ENCODE peak calls at places on chromosomes 5 and 9, in six cellular contexts. N is GM12878, O is Panc1, U is K562, X is HCT116, G is GM23338. Z is an unnamed sample.
A peak's percentile ranks its signal among the peaks of the same experiment; 100 is the strongest.

GRCh38 chr9:14256588-14256987 is 57.4 kb downstream of the NFIB start:
- ATAC-seq in N (no peak), G (no peak), U (no peak), O (no peak), X (no peak), Z (peak; percentile 54)

GRCh38 chr9:2209400-2209799 is 194.3 kb downstream of the SMARCA2 start:
- ATAC-seq in G (no peak), N (peak; percentile 76), U (no peak), X (no peak), O (no peak), Z (no peak)

GRCh38 chr9:84953797-84954695 is 284.5 kb downstream of the NTRK2 start:
- ATAC-seq in U (peak; percentile 99), N (peak; percentile 99), X (peak; percentile 99), G (peak; percentile 96), O (peak; percentile 74), Z (peak; percentile 86)

GRCh38 chr5:58399951-58400350 is 59.9 kb downstream of the PLK2 start:
- ATAC-seq in O (no peak), N (no peak), U (no peak), G (peak; percentile 51), X (no peak), Z (no peak)

GRCh38 chr5:64147849-64148441 is 17.7 kb upstream of the RNF180 start:
- ATAC-seq in U (no peak), G (peak; percentile 89), X (no peak), O (peak; percentile 71), N (peak; percentile 76), Z (peak; percentile 45)

GRCh38 chr9:715310-715709 is 126.2 kb upstream of the DMRT1 start:
- ATAC-seq in X (no peak), U (no peak), G (no peak), O (no peak), N (no peak), Z (peak; percentile 64)

GRCh38 chr9:96073531-96074284 is 198.2 kb downstream of the ERCC6L2 start:
- ATAC-seq in N (no peak), O (no peak), G (no peak), X (no peak), U (no peak), Z (no peak)

GRCh38 chr5:131229623-131230022 is 34.2 kb upstream of the CDC42SE2 start:
- ATAC-seq in N (no peak), G (no peak), U (no peak), O (no peak), X (no peak), Z (no peak)

GRCh38 chr9:101353683-101354082 is 31.1 kb downstream of the BAAT start:
- ATAC-seq in G (no peak), N (no peak), X (no peak), U (no peak), O (no peak), Z (no peak)

GRCh38 chr5:54990751-54991349 is 5.5 kb upstream of the ESM1 start:
- ATAC-seq in G (no peak), X (no peak), N (no peak), U (no peak), O (no peak), Z (no peak)

GRCh38 chr5:90590-91547 is 1.1 kb upstream of the PLEKHG4B start:
- ATAC-seq in U (peak; percentile 37), X (peak; percentile 47), N (no peak), O (peak; percentile 76), G (peak; percentile 22), Z (no peak)

GRCh38 chr9:91062281-91062680 is 260.7 kb downstream of the SYK start:
- ATAC-seq in X (no peak), N (no peak), G (no peak), O (no peak), U (no peak), Z (no peak)

GRCh38 chr9:93268551-93269314 is 84.8 kb downstream of the WNK2 start:
- ATAC-seq in U (no peak), X (no peak), O (no peak), N (peak; percentile 62), G (no peak), Z (no peak)

GRCh38 chr5:4054092-4054491 is 458.5 kb downstream of the IRX1 start:
- ATAC-seq in X (no peak), U (no peak), G (no peak), N (no peak), O (no peak), Z (no peak)

GRCh38 chr5:138533973-138534941 is 8.8 kb downstream of the ETF1 start:
- ATAC-seq in N (no peak), G (no peak), X (no peak), U (no peak), O (no peak), Z (no peak)

GRCh38 chr9:120561699-120562098 is 18.3 kb downstream of the CDK5RAP2 start:
- ATAC-seq in G (no peak), X (no peak), U (no peak), O (no peak), N (no peak), Z (no peak)

GRCh38 chr5:72151169-72151568 is 43.9 kb downstream of the MAP1B start:
- ATAC-seq in N (no peak), G (peak; percentile 59), U (peak; percentile 74), X (no peak), O (no peak), Z (peak; percentile 56)

GRCh38 chr9:83620841-83621636 is 1.9 kb upstream of the IDNK start:
- ATAC-seq in U (peak; percentile 29), O (peak; percentile 42), X (peak; percentile 18), N (peak; percentile 8), G (peak; percentile 30), Z (no peak)

GRCh38 chr5:111278824-111279504 is 54.8 kb downstream of the CAMK4 start:
- ATAC-seq in X (peak; percentile 100), N (peak; percentile 97), G (peak; percentile 100), O (peak; percentile 94), U (peak; percentile 99), Z (no peak)

GRCh38 chr5:158990979-158991378 is 108.7 kb downstream of the EBF1 start:
- ATAC-seq in G (no peak), O (no peak), U (no peak), N (no peak), X (no peak), Z (peak; percentile 61)

GRCh38 chr5:111135946-111136345 is 43.8 kb downstream of the WDR36 start:
- ATAC-seq in N (no peak), G (no peak), O (no peak), X (peak; percentile 40), U (no peak), Z (no peak)

GRCh38 chr9:81318571-81318970 is 370.8 kb downstream of the TLE1 start:
- ATAC-seq in X (no peak), U (no peak), O (no peak), N (no peak), G (no peak), Z (no peak)

GRCh38 chr9:88749420-88749819 is 214.4 kb downstream of the NXNL2 start:
- ATAC-seq in X (no peak), N (no peak), U (no peak), O (no peak), G (no peak), Z (peak; percentile 32)
- TF ChIP-seq POLR2AphosphoS5 in X (no peak), N (no peak), U (no peak), O (no peak), G (no peak), Z (no peak)

GRCh38 chr5:56818409-56819026 is 3.2 kb downstream of the MAP3K1 start:
- ATAC-seq in X (no peak), O (no peak), N (no peak), G (no peak), U (no peak), Z (no peak)
- TF ChIP-seq CTCF in X (peak; percentile 30), O (peak; percentile 28), N (peak; percentile 27), G (peak; percentile 30), U (no peak), Z (no peak)

DNA sequence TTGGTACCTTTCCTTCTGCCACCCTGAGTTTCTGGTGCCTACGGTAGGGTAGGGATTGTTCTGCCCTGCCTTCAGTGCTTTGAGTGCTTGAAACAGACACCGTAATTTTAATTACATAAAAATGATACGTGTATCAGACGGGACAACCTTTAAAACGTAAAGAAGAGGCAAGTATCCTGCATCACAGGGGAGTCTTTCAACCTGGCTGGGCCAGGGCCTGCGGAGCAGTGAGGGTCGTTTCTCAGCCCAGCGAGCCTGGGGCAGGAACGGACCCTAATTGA is 480 bp upstream of the DAB2IP start:
- ATAC-seq in X (no peak), G (no peak), N (no peak), U (no peak), O (peak; percentile 29), Z (no peak)
- H3K27ac ChIP-seq in X (peak overlapping the region; percentile 49), G (no peak overlapping the region), N (no peak overlapping the region), U (no peak overlapping the region), O (no peak overlapping the region), Z (peak overlapping the region; percentile 69)

GRCh38 chr5:154311362-154311761 is 120.8 kb downstream of the GALNT10 start:
- ATAC-seq in U (no peak), N (peak; percentile 88), G (no peak), O (no peak), X (no peak), Z (no peak)
- TF ChIP-seq POLR2AphosphoS5 in U (no peak), N (no peak), G (no peak), O (no peak), X (no peak), Z (no peak)

GRCh38 chr9:134061688-134062371 is 6.0 kb downstream of the BRD3 start:
- ATAC-seq in U (no peak), G (no peak), X (no peak), N (no peak), O (no peak), Z (no peak)
- TF ChIP-seq CTCF in U (no peak), G (no peak), X (no peak), N (no peak), O (no peak), Z (no peak)

DNA sequence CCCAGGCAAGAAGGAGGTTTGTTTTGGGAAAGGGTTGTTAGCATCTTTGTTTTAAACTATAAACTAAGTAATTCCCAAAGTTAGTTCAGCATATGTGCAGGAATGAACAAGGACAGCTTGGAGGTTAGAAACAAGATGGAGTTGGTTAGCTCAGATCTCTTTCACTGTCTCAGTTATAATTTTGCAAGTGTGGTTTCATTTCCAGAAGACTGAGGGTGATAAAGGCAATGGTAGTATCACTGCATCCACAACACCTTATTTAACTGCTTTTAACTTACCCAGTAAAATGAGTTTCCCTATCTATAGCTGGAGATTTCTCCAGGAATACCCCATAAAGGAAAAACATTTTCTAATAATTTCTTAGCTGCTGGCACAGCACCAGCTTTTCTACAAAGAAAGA is 152.7 kb downstream of the AOPEP start:
- ATAC-seq in U (no peak), X (no peak), G (no peak), O (no peak), N (no peak), Z (no peak)
- H3K27ac ChIP-seq in U (no peak overlapping the region), X (no peak overlapping the region), G (no peak overlapping the region), O (peak overlapping the region; percentile 34), N (peak overlapping the region; percentile 17), Z (no peak overlapping the region)

GRCh38 chr9:107755267-107755666 is 265.7 kb upstream of the KLF4 start:
- ATAC-seq in N (no peak), X (peak; percentile 75), O (peak; percentile 77), U (no peak), G (no peak), Z (no peak)

GRCh38 chr9:107751522-107752235 is 262.1 kb upstream of the KLF4 start:
- ATAC-seq in O (peak; percentile 78), X (peak; percentile 29), U (peak; percentile 64), G (no peak), N (peak; percentile 93), Z (peak; percentile 19)

GRCh38 chr9:107750741-107751521 is 261.4 kb upstream of the KLF4 start:
- ATAC-seq in N (peak; percentile 7), O (peak; percentile 70), X (peak; percentile 23), G (no peak), U (no peak), Z (peak; percentile 91)

GRCh38 chr9:107744873-107745272 is 255.3 kb upstream of the KLF4 start:
- ATAC-seq in G (no peak), N (peak; percentile 44), U (no peak), O (no peak), X (no peak), Z (no peak)

GRCh38 chr9:107749787-107750444 is 260.3 kb upstream of the KLF4 start:
- ATAC-seq in N (no peak), U (peak; percentile 96), X (peak; percentile 86), G (peak; percentile 92), O (no peak), Z (peak; percentile 88)
- TF ChIP-seq POLR2AphosphoS5 in N (no peak), U (no peak), X (peak; percentile 73), G (peak; percentile 17), O (no peak), Z (peak; percentile 94)